ENCODE peak calls at places on chromosomes 6 and 20, in ten cellular contexts. V is activated CD8-positive, alpha-beta memory T cell treated with anti-CD3 and anti-CD28 coated beads for 4 hours; L is stimulated activated CD4-positive, alpha-beta T cell treated with anti-CD3 and anti-CD28 coated beads, TNF-alpha, amount 100 ng/mL, for 4 hours; E is RWPE1; C is NCI-H1436; T is GM13977; X is GM18507; F is T-helper 17 cell; D is fibroblast of gingiva; K is D341Med. W is an unnamed sample.

GRCh38 chr20:2544211-2544610 is 7.8 kb downstream of the TMC2 start:
- DNase-seq in V (no peak), L (no peak), E (no peak), C (no peak), T (no peak), X (no peak), F (no peak), D (peak; percentile 61), K (no peak), W (no peak)

GRCh38 chr6:37218501-37218900 is 39.1 kb upstream of the TBC1D22B start:
- DNase-seq in V (no peak), L (no peak), E (no peak), C (no peak), T (no peak), X (no peak), F (no peak), D (no peak), K (no peak), W (no peak)

GRCh38 chr6:27867941-27868705 is 44.1 kb downstream of the OR2B2 start:
- DNase-seq in V (no peak), L (no peak), E (no peak), C (no peak), T (no peak), X (no peak), F (no peak), D (no peak), K (no peak), W (no peak)

GRCh38 chr20:59403261-59403961 is 103.0 kb downstream of the EDN3 start:
- DNase-seq in V (peak; percentile 55), L (peak; percentile 56), E (peak; percentile 80), C (no peak), T (peak; percentile 78), X (peak; percentile 54), F (peak; percentile 58), D (no peak), K (peak; percentile 97), W (peak; percentile 21)

GRCh38 chr6:33602180-33602579 is 18.9 kb upstream of the ITPR3 start:
- DNase-seq in V (no peak), L (no peak), E (no peak), C (no peak), T (no peak), X (no peak), F (no peak), D (no peak), K (no peak), W (no peak)

GRCh38 chr6:85065831-85066230 is 301.4 kb upstream of the TBX18 start:
- DNase-seq in V (no peak), L (no peak), E (no peak), C (no peak), T (no peak), X (no peak), F (no peak), D (peak; percentile 71), K (no peak), W (no peak)

GRCh38 chr20:17571153-17571527 is 1.3 kb downstream of the DSTN start:
- DNase-seq in V (no peak), L (no peak), E (no peak), C (no peak), T (peak; percentile 51), X (no peak), F (no peak), D (no peak), K (no peak), W (no peak)

GRCh38 chr6:90151827-90152449 is 144.7 kb downstream of the BACH2 start:
- DNase-seq in V (no peak), L (no peak), E (no peak), C (no peak), T (no peak), X (no peak), F (no peak), D (no peak), K (no peak), W (no peak)

GRCh38 chr20:3077618-3078134 is 6.3 kb downstream of the OXT start:
- DNase-seq in V (no peak), L (no peak), E (no peak), C (no peak), T (peak; percentile 11), X (no peak), F (no peak), D (no peak), K (no peak), W (no peak)

GRCh38 chr6:18501313-18502013 is 114.3 kb downstream of the RNF144B start:
- DNase-seq in V (no peak), L (no peak), E (no peak), C (no peak), T (no peak), X (no peak), F (no peak), D (peak; percentile 86), K (no peak), W (peak; percentile 46)

GRCh38 chr6:81806793-81807565 is 54.5 kb upstream of the TENT5A start:
- DNase-seq in V (no peak), L (no peak), E (peak; percentile 48), C (no peak), T (no peak), X (no peak), F (no peak), D (no peak), K (no peak), W (no peak)

GRCh38 chr6:108589244-108589730 is 28.6 kb downstream of the FOXO3 start:
- DNase-seq in V (no peak), L (no peak), E (peak; percentile 93), C (no peak), T (no peak), X (no peak), F (no peak), D (peak; percentile 86), K (no peak), W (peak; percentile 62)

GRCh38 chr6:164303092-164304007 is 888.8 kb downstream of the QKI start:
- DNase-seq in V (no peak), L (no peak), E (no peak), C (no peak), T (no peak), X (no peak), F (no peak), D (no peak), K (no peak), W (peak; percentile 40)

GRCh38 chr6:44041461-44042260 is 85.6 kb downstream of the MRPL14 start:
- DNase-seq in V (no peak), L (no peak), E (peak; percentile 85), C (no peak), T (no peak), X (no peak), F (no peak), D (peak; percentile 89), K (no peak), W (no peak)

GRCh38 chr6:104789770-104790190 is 69.9 kb downstream of the HACE1 start:
- DNase-seq in V (no peak), L (no peak), E (peak; percentile 17), C (no peak), T (peak; percentile 9), X (no peak), F (no peak), D (peak; percentile 66), K (peak; percentile 20), W (no peak)

GRCh38 chr6:37624121-37624520 is 73.6 kb downstream of the MDGA1 start:
- DNase-seq in V (no peak), L (no peak), E (peak; percentile 65), C (peak; percentile 29), T (no peak), X (no peak), F (no peak), D (no peak), K (no peak), W (no peak)

GRCh38 chr20:25081065-25081729 is 744 bp downstream of the VSX1 start:
- DNase-seq in V (no peak), L (no peak), E (peak; percentile 57), C (no peak), T (peak; percentile 60), X (no peak), F (no peak), D (no peak), K (peak; percentile 71), W (no peak)

GRCh38 chr20:341682-342081 is 5.2 kb upstream of the NRSN2 start:
- DNase-seq in V (no peak), L (no peak), E (peak; percentile 85), C (no peak), T (no peak), X (no peak), F (no peak), D (peak; percentile 62), K (no peak), W (no peak)

GRCh38 chr20:63697357-63697867 is 960 bp downstream of the TNFRSF6B start:
- DNase-seq in V (no peak), L (no peak), E (peak; percentile 55), C (no peak), T (no peak), X (no peak), F (no peak), D (no peak), K (peak; percentile 51), W (peak; percentile 21)

GRCh38 chr6:10837009-10837691 is 1.2 kb downstream of the MAK start:
- DNase-seq in V (no peak), L (no peak), E (peak; percentile 27), C (no peak), T (no peak), X (no peak), F (no peak), D (no peak), K (peak; percentile 65), W (peak; percentile 30)

GRCh38 chr6:21908117-21908848 is 314.7 kb downstream of the SOX4 start:
- DNase-seq in V (no peak), L (no peak), E (no peak), C (no peak), T (no peak), X (no peak), F (no peak), D (no peak), K (no peak), W (no peak)

GRCh38 chr6:12150812-12151432 is 138.8 kb downstream of the HIVEP1 start:
- DNase-seq in V (no peak), L (peak; percentile 9), E (peak; percentile 47), C (peak; percentile 11), T (no peak), X (no peak), F (no peak), D (no peak), K (peak; percentile 70), W (no peak)

GRCh38 chr6:160259585-160259984 is 964 bp upstream of the SLC22A2 start:
- DNase-seq in V (no peak), L (no peak), E (no peak), C (no peak), T (no peak), X (no peak), F (no peak), D (no peak), K (no peak), W (no peak)

GRCh38 chr6:142635130-142635529 is 309.8 kb downstream of the HIVEP2 start:
- DNase-seq in V (no peak), L (no peak), E (peak; percentile 17), C (no peak), T (no peak), X (no peak), F (no peak), D (no peak), K (no peak), W (no peak)

GRCh38 chr20:43925786-43926185 is 11.1 kb downstream of the TOX2 start:
- DNase-seq in V (no peak), L (no peak), E (no peak), C (peak; percentile 35), T (no peak), X (no peak), F (no peak), D (peak; percentile 61), K (no peak), W (peak; percentile 38)

GRCh38 chr20:41169791-41170351 is 32.5 kb downstream of the PLCG1 start:
- DNase-seq in V (no peak), L (no peak), E (peak; percentile 74), C (no peak), T (no peak), X (no peak), F (peak; percentile 2), D (peak; percentile 22), K (no peak), W (no peak)

GRCh38 chr6:35278708-35279107 is 18.9 kb upstream of the DEF6 start:
- DNase-seq in V (no peak), L (no peak), E (no peak), C (no peak), T (no peak), X (no peak), F (no peak), D (no peak), K (no peak), W (no peak)

GRCh38 chr20:47175501-47175900 is 181.0 kb downstream of the ZMYND8 start:
- DNase-seq in V (no peak), L (no peak), E (no peak), C (no peak), T (no peak), X (no peak), F (no peak), D (no peak), K (no peak), W (no peak)

W was measured in heart right ventricle.